ENCODE peak calls at places on chromosome 6, in seven cellular contexts. L is endothelial cell, J is brain microvascular endothelial cell, T is fibroblast of the aortic adventitia, C is heart right ventricle, P is fibroblast of mammary gland, G is HFFc6. X is an unnamed sample.

GRCh38 chr6:32439708-32440214 is at the start of gene HLA-DRA:
- DNase-seq in J (peak), P (peak), T (peak), C (peak), G (peak), L (peak), X (peak)

GRCh38 chr6:24632573-24632972 is 13.4 kb downstream of the KIAA0319 start:
- DNase-seq in J (no peak), P (no peak), C (no peak), G (no peak), L (no peak), T (no peak), X (no peak)

GRCh38 chr6:26553739-26554668 is 15.8 kb downstream of the HMGN4 start:
- DNase-seq in J (peak), C (peak), T (peak), L (peak), P (peak), G (peak), X (no peak)

GRCh38 chr6:149716584-149716983 is 1.3 kb downstream of the LATS1 start:
- DNase-seq in C (no peak), G (peak), P (peak), L (no peak), J (no peak), T (peak), X (peak)

GRCh38 chr6:137416376-137417109 is 77.7 kb downstream of the OLIG3 start:
- DNase-seq in C (no peak), G (no peak), L (no peak), P (peak), J (peak), T (peak), X (no peak)

GRCh38 chr6:163667372-163668060 is 253.0 kb downstream of the QKI start:
- DNase-seq in P (peak), J (peak), G (no peak), T (no peak), C (peak), L (no peak), X (peak)

GRCh38 chr6:157951828-157952227 is 29.8 kb upstream of the SYNJ2 start:
- DNase-seq in L (no peak), C (no peak), J (no peak), P (no peak), G (no peak), T (no peak), X (no peak)

GRCh38 chr6:111777357-111777756 is 95.9 kb downstream of the FYN start:
- DNase-seq in P (no peak), T (no peak), C (no peak), L (no peak), J (no peak), G (no peak), X (no peak)

GRCh38 chr6:25477006-25477590 is 174.9 kb upstream of the SCGN start:
- DNase-seq in C (no peak), G (peak), P (peak), J (peak), T (peak), L (no peak), X (no peak)

GRCh38 chr6:148999921-149000589 is 253.2 kb downstream of the UST start:
- DNase-seq in T (peak), P (peak), J (peak), L (no peak), G (peak), C (peak), X (no peak)

GRCh38 chr6:164151161-164151728 is 736.7 kb downstream of the QKI start:
- DNase-seq in P (no peak), C (peak), J (no peak), T (no peak), G (no peak), L (no peak), X (no peak)

GRCh38 chr6:156977527-156978291 is 200.5 kb downstream of the ARID1B start:
- DNase-seq in C (peak), L (no peak), G (no peak), T (peak), P (peak), J (no peak), X (no peak)

GRCh38 chr6:108068618-108069017 is 5.9 kb downstream of the OSTM1 start:
- DNase-seq in L (no peak), P (no peak), G (no peak), C (no peak), T (no peak), J (no peak), X (no peak)

GRCh38 chr6:101818056-101818455 is 424.5 kb downstream of the GRIK2 start:
- DNase-seq in C (no peak), J (no peak), T (no peak), P (no peak), G (no peak), L (no peak), X (no peak)

GRCh38 chr6:63504777-63505384 is 67.4 kb upstream of the LOC128125822 start:
- DNase-seq in T (no peak), P (no peak), J (no peak), C (no peak), L (no peak), G (no peak), X (peak)

GRCh38 chr6:38350882-38351281 is 288.8 kb downstream of the BTBD9 start:
- DNase-seq in P (peak), L (no peak), C (no peak), T (peak), J (peak), G (peak), X (no peak)

GRCh38 chr6:73653571-73654424 is at the start of gene SLC17A5:
- DNase-seq in J (peak), C (peak), P (peak), L (peak), T (peak), G (peak), X (peak)

GRCh38 chr6:150090328-150090727 is 21.4 kb upstream of the ULBP3 start:
- DNase-seq in G (no peak), J (no peak), C (no peak), L (no peak), P (no peak), T (no peak), X (no peak)

GRCh38 chr6:139271056-139271455 is 20.7 kb downstream of the TXLNB start:
- DNase-seq in L (no peak), G (no peak), C (no peak), T (peak), P (peak), J (peak), X (peak)

GRCh38 chr6:113879186-113880096 is 22.3 kb downstream of the MARCKS start:
- DNase-seq in G (peak), L (peak), T (peak), J (peak), P (peak), C (peak), X (peak)

GRCh38 chr6:71588490-71588889 is 297.9 kb upstream of the RIMS1 start:
- DNase-seq in L (no peak), G (no peak), C (no peak), J (no peak), P (no peak), T (no peak), X (no peak)

GRCh38 chr6:143555071-143555492 is 43.6 kb upstream of the FUCA2 start:
- DNase-seq in J (no peak), C (no peak), G (no peak), P (no peak), T (no peak), L (no peak), X (no peak)

GRCh38 chr6:15032015-15032414 is 213.9 kb upstream of the JARID2 start:
- DNase-seq in L (no peak), P (no peak), C (no peak), J (no peak), T (no peak), G (no peak), X (no peak)

GRCh38 chr6:46098678-46099077 is 31.1 kb upstream of the ENPP4 start:
- DNase-seq in L (no peak), T (no peak), C (peak), P (no peak), J (no peak), G (no peak), X (no peak)

GRCh38 chr6:6581014-6581413 is 7.5 kb upstream of the LY86 start:
- DNase-seq in J (no peak), G (no peak), L (no peak), T (no peak), C (no peak), P (no peak), X (no peak)

GRCh38 chr6:158763440-158764187 is 55.6 kb downstream of the EZR start:
- DNase-seq in J (no peak), P (no peak), L (no peak), C (no peak), G (no peak), T (no peak), X (no peak)

GRCh38 chr6:16248271-16248670 is 9.9 kb downstream of the GMPR start:
- DNase-seq in L (no peak), J (no peak), T (no peak), P (no peak), C (no peak), G (no peak), X (no peak)

GRCh38 chr6:8243462-8243861 is 141.1 kb upstream of the EEF1E1 start:
- DNase-seq in J (peak), C (no peak), T (peak), L (no peak), P (peak), G (no peak), X (no peak)

GRCh38 chr6:137728386-137729349 is 138.4 kb upstream of the TNFAIP3 start:
- DNase-seq in G (peak), P (peak), J (peak), L (no peak), C (peak), T (peak), X (no peak)

GRCh38 chr6:119161450-119161849 is 83.0 kb upstream of the FAM184A start:
- DNase-seq in T (peak), P (no peak), C (no peak), J (no peak), G (no peak), L (no peak), X (no peak)

GRCh38 chr6:118288355-118289124 is 259.6 kb upstream of the PLN start:
- DNase-seq in G (peak), L (no peak), T (peak), J (no peak), C (no peak), P (peak), X (no peak)

GRCh38 chr6:123332070-123332469 is 304.7 kb downstream of the TRDN start:
- DNase-seq in C (no peak), P (no peak), L (no peak), T (no peak), G (no peak), J (no peak), X (no peak)

GRCh38 chr6:145814501-145815350 is at the start of gene FBXO30:
- DNase-seq in C (peak), G (peak), J (peak), T (peak), L (peak), P (peak), X (peak)
- TF ChIP-seq CTCF in C (no peak), G (peak), J (peak), T (peak), L (no peak), P (peak), X (no peak)

GRCh38 chr6:44494011-44494501 is 106.5 kb downstream of the CDC5L start:
- DNase-seq in J (peak), T (peak), P (peak), C (no peak), G (peak), L (no peak), X (no peak)
- TF ChIP-seq CTCF in J (peak), T (no peak), P (peak), C (no peak), G (peak), L (no peak), X (no peak)

GRCh38 chr6:154370545-154370944 is 13.9 kb upstream of the IPCEF1 start:
- DNase-seq in J (peak), T (peak), G (peak), L (peak), P (peak), C (peak), X (peak)
- TF ChIP-seq CTCF in J (peak), T (peak), G (peak), L (no peak), P (peak), C (peak), X (peak)

DNA sequence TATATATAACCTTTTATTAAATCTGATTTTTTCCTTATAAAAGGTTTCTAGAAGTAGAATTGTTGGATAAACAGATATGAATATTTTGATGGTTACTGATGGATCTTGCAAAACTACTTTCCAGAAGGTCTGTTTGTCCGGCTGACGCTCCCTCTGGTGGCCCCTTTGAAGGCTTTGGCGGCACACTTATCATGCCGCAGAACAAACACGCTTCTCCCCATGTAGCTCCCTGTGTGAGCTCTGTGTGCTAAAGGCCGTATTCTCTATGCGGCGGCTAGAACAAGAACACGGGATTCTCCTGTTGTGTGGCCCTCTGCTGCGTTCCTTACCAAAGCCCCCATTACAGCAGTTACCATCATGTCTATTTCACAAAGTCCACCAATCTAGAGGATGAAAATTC is 30.0 kb downstream of the PPP1R3G start:
- DNase-seq in C (no peak), J (peak), P (peak), G (no peak), T (peak), L (no peak), X (no peak)
- TF ChIP-seq CTCF in C (peak), J (peak), P (peak), G (peak), T (peak), L (no peak), X (no peak)

DNA sequence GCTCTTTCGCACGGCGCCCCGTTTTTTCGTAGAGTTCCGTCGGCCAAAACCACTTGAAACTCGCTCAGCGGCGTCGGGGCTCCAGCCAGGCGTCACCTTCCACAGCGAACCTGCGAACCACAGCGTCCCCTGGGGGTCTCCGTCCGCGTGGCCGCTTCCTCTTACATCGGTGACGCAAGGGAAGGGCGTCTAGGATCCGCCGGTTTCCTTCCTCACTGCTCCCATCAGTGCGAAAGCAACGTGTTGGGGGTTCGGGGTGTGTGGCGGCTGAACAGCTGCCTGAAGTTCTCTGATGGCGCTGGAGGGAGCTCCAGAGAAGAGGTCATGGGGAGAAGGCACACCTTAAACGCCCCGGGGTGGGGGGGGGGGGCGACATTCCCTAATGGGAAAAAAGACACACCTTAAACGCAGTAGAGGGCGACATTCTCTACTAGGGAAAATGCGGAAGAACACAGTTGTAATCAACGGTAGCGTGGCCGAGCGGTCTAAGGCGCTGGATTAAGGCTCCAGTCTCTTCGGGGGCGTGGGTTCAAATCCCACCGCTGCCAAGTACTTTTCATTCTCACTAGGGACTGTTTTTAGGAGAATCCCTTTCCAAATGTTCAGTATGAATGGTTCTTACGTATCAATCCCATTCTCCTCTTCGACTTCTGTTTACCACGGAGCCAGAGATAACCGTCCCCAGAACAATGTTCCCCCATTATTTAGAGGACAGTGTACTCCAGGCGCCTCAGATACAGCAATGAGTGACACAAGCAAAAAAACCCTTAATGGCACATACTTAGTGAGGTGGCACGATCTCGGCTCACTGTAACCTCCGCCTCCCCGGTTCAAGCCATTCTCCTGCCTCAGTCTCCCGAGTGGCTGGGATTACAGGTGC is 16.3 kb downstream of the ZNF311 start:
- DNase-seq in G (no peak), L (peak), J (peak), T (peak), C (peak), P (peak), X (peak)
- TF ChIP-seq CTCF in G (peak), L (peak), J (peak), T (peak), C (peak), P (peak), X (peak)